ENCODE peak calls at places on chromosomes 1 and 21, in six cellular contexts. C, H, U, P, T and K are unnamed samples.

GRCh38 chr1:177589166-177589565 is 380.7 kb downstream of the SEC16B start:
- DNase-seq in T (no peak), H (no peak), P (peak; percentile 14), U (no peak), C (no peak), K (no peak)

GRCh38 chr1:206115791-206116190 is 1.4 kb downstream of the AVPR1B start:
- DNase-seq in C (no peak), T (no peak), P (no peak), U (no peak), H (no peak), K (no peak)

GRCh38 chr21:44835647-44835973 is 17.7 kb upstream of the SUMO3 start:
- DNase-seq in U (no peak), T (no peak), C (no peak), P (no peak), H (no peak), K (no peak)

GRCh38 chr1:29180497-29181412 is 945 bp downstream of the SRSF4 start:
- DNase-seq in H (peak; percentile 32), P (peak; percentile 47), C (no peak), T (peak; percentile 41), U (peak; percentile 46), K (peak; percentile 84)

GRCh38 chr1:222331765-222332164 is 216.1 kb downstream of the HHIPL2 start:
- DNase-seq in P (no peak), U (no peak), C (no peak), T (no peak), H (peak; percentile 16), K (no peak)

GRCh38 chr1:73903092-73903491 is 294.9 kb downstream of the LRRIQ3 start:
- DNase-seq in U (no peak), P (no peak), H (no peak), C (no peak), T (no peak), K (no peak)

GRCh38 chr1:48556161-48556850 is 84.3 kb upstream of the SPATA6 start:
- DNase-seq in H (no peak), U (no peak), P (no peak), T (no peak), C (no peak), K (no peak)

GRCh38 chr1:228648647-228649383 is 86.5 kb upstream of the RHOU start:
- DNase-seq in U (no peak), C (no peak), T (no peak), P (no peak), H (no peak), K (no peak)

GRCh38 chr21:38839683-38840286 is 34.1 kb downstream of the ETS2 start:
- DNase-seq in U (peak; percentile 61), C (peak; percentile 91), T (no peak), P (no peak), H (peak; percentile 99), K (peak; percentile 5)

GRCh38 chr1:158689841-158690240 is 3.3 kb upstream of the SPTA1 start:
- DNase-seq in U (no peak), C (no peak), P (no peak), H (no peak), T (no peak), K (peak; percentile 58)

GRCh38 chr1:201624741-201625646 is 86.1 kb downstream of the NAV1 start:
- DNase-seq in C (peak; percentile 97), H (peak; percentile 99), T (no peak), P (no peak), U (no peak), K (no peak)

GRCh38 chr1:78419309-78419708 is 71.5 kb upstream of the PTGFR start:
- DNase-seq in P (no peak), T (no peak), H (peak; percentile 48), U (no peak), C (no peak), K (no peak)

GRCh38 chr1:24285231-24285630 is 33.9 kb upstream of the GRHL3 start:
- DNase-seq in C (no peak), U (no peak), P (no peak), H (no peak), T (no peak), K (no peak)

GRCh38 chr1:231940116-231940515 is 313.5 kb downstream of the DISC1 start:
- DNase-seq in T (no peak), P (no peak), H (no peak), C (no peak), U (no peak), K (no peak)

GRCh38 chr1:29387210-29387609 is 150.9 kb downstream of the PTPRU start:
- DNase-seq in T (no peak), P (no peak), U (no peak), C (no peak), H (no peak), K (no peak)

GRCh38 chr1:25500694-25501093 is 42.7 kb upstream of the LDLRAP1 start:
- DNase-seq in U (no peak), H (no peak), P (no peak), C (no peak), T (no peak), K (no peak)

GRCh38 chr1:84665703-84666317 is 24.5 kb downstream of the SSX2IP start:
- DNase-seq in U (no peak), T (no peak), C (peak; percentile 52), P (no peak), H (peak; percentile 68), K (no peak)

GRCh38 chr1:37473431-37474050 is 839 bp upstream of the ZC3H12A start:
- DNase-seq in H (no peak), P (no peak), U (peak; percentile 33), T (peak; percentile 56), C (no peak), K (peak; percentile 47)

GRCh38 chr1:54220004-54220811 is 20.2 kb downstream of the MRPL37 start:
- DNase-seq in C (no peak), H (peak; percentile 66), P (no peak), T (no peak), U (no peak), K (no peak)

GRCh38 chr1:93701619-93702018 is 20.0 kb upstream of the BCAR3 start:
- DNase-seq in H (peak; percentile 98), C (peak; percentile 100), U (no peak), T (no peak), P (no peak), K (no peak)

GRCh38 chr1:19775317-19775716 is 24.4 kb downstream of the TMCO4 start:
- DNase-seq in C (no peak), T (no peak), P (no peak), U (no peak), H (peak; percentile 18), K (no peak)

GRCh38 chr1:231357831-231358354 is 19.8 kb downstream of the SPRTN start:
- DNase-seq in C (peak; percentile 51), H (peak; percentile 75), P (peak; percentile 60), T (peak; percentile 19), U (no peak), K (peak; percentile 71)